ENCODE peak calls at places on chromosomes 2 and 18, in seven cellular contexts. B is lower lobe of right lung, V is AG04450, Q is cardiac muscle cell, L is aorta, O is brain microvascular endothelial cell, D is AG09309. Z is an unnamed sample.

GRCh38 chr2:65663831-65664407 is 231.5 kb upstream of the SPRED2 start:
- DNase-seq in B (no peak), V (no peak), Q (no peak), L (no peak), O (no peak), D (no peak), Z (no peak)

GRCh38 chr2:186130678-186131511 is 355.2 kb upstream of the ZC3H15 start:
- DNase-seq in B (no peak), V (no peak), Q (no peak), L (no peak), O (no peak), D (no peak), Z (no peak)

GRCh38 chr2:31258351-31258750 is 24.4 kb downstream of the EHD3 start:
- DNase-seq in B (no peak), V (no peak), Q (no peak), L (no peak), O (no peak), D (no peak), Z (no peak)

GRCh38 chr18:10169064-10169562 is 255.3 kb downstream of the VAPA start:
- DNase-seq in B (no peak), V (no peak), Q (no peak), L (no peak), O (peak), D (no peak), Z (no peak)

GRCh38 chr2:151063271-151063670 is 198.4 kb downstream of the RBM43 start:
- DNase-seq in B (no peak), V (no peak), Q (no peak), L (no peak), O (peak), D (peak), Z (no peak)

GRCh38 chr2:233386382-233387041 is 32.2 kb downstream of the DGKD start:
- DNase-seq in B (no peak), V (no peak), Q (no peak), L (no peak), O (peak), D (no peak), Z (no peak)

GRCh38 chr2:48508461-48509124 is 21.4 kb upstream of the STON1 start:
- DNase-seq in B (no peak), V (no peak), Q (peak), L (no peak), O (peak), D (no peak), Z (no peak)

GRCh38 chr2:109497911-109498870 is 115.6 kb downstream of the SEPTIN10 start:
- DNase-seq in B (no peak), V (no peak), Q (no peak), L (no peak), O (no peak), D (no peak), Z (no peak)

GRCh38 chr2:142997254-142997653 is 119.8 kb downstream of the KYNU start:
- DNase-seq in B (no peak), V (no peak), Q (no peak), L (no peak), O (no peak), D (no peak), Z (no peak)

GRCh38 chr18:22391571-22392359 is 25.9 kb downstream of the CTAGE1 start:
- DNase-seq in B (no peak), V (peak), Q (no peak), L (peak), O (peak), D (peak), Z (no peak)

GRCh38 chr2:208101716-208102631 is 22.4 kb downstream of the CRYGD start:
- DNase-seq in B (no peak), V (no peak), Q (no peak), L (no peak), O (peak), D (no peak), Z (no peak)

GRCh38 chr2:234982096-234982834 is 30.4 kb downstream of the SH3BP4 start:
- DNase-seq in B (no peak), V (no peak), Q (no peak), L (no peak), O (no peak), D (no peak), Z (no peak)

GRCh38 chr2:234979204-234980167 is 27.7 kb downstream of the SH3BP4 start:
- DNase-seq in B (no peak), V (no peak), Q (no peak), L (no peak), O (no peak), D (no peak), Z (no peak)

GRCh38 chr2:234978466-234979203 is 26.8 kb downstream of the SH3BP4 start:
- DNase-seq in B (no peak), V (no peak), Q (no peak), L (no peak), O (no peak), D (no peak), Z (no peak)

GRCh38 chr2:234981197-234982095 is 29.6 kb downstream of the SH3BP4 start:
- DNase-seq in B (no peak), V (peak), Q (peak), L (peak), O (peak), D (peak), Z (no peak)

GRCh38 chr2:234980476-234981187 is 28.8 kb downstream of the SH3BP4 start:
- DNase-seq in B (no peak), V (no peak), Q (no peak), L (no peak), O (peak), D (no peak), Z (no peak)
- H3K4me3 ChIP-seq in B (peak), V (peak), Q (no peak), L (no peak), O (no peak), D (no peak), Z (peak)

DNA sequence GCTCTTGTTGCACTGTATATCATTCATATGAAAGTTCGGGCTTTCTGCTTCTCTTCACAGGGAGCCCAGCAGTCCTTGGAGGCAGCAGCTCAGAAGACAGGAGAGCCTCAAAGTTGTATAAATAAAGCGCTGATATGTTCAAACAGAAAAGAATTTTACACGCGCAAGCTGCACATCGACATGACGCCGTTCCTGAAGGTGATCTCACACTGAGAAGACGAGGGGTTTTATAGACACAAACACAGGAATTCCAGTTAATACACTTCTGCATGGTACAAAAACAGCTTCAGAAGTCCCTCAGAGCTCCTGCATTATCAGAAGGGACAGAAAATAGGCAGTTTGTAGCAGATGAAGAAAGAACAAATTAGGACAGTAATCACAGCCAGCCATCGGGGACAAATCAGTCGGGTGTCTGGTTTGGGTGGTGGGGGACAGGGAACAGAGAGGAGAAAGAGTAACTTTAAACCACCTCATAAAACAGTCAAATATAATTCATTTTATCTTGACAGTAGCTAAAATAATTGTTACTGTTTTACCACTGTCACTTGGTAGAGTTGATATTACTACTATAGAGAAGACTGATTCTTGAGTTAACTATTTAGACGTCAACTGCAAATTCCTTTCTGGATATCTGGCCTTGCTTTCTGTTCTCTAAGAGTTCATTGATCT is 81.7 kb downstream of the KIAA2012 start:
- DNase-seq in B (no peak), V (peak), Q (no peak), L (no peak), O (no peak), D (no peak), Z (no peak)
- H3K4me3 ChIP-seq in B (no peak), V (no peak), Q (no peak), L (no peak), O (no peak), D (no peak), Z (no peak)

GRCh38 chr18:1014951-1015627 is 110.4 kb downstream of the ADCYAP1 start:
- DNase-seq in B (no peak), V (no peak), Q (peak), L (no peak), O (no peak), D (no peak), Z (no peak)
- H3K4me3 ChIP-seq in B (no peak), V (no peak), Q (no peak), L (no peak), O (no peak), D (no peak), Z (no peak)

GRCh38 chr18:24968233-24968775 is 383.7 kb downstream of the ZNF521 start:
- DNase-seq in B (no peak), V (no peak), Q (no peak), L (no peak), O (no peak), D (peak), Z (no peak)
- H3K4me3 ChIP-seq in B (no peak), V (no peak), Q (no peak), L (no peak), O (no peak), D (no peak), Z (no peak)

GRCh38 chr2:9179572-9180201 is 26.9 kb upstream of the ASAP2 start:
- DNase-seq in B (no peak), V (peak), Q (no peak), L (peak), O (peak), D (peak), Z (no peak)

GRCh38 chr2:9174771-9175441 is 31.7 kb upstream of the ASAP2 start:
- DNase-seq in B (peak), V (peak), Q (peak), L (no peak), O (peak), D (no peak), Z (no peak)

GRCh38 chr2:9178905-9179571 is 27.6 kb upstream of the ASAP2 start:
- DNase-seq in B (no peak), V (peak), Q (no peak), L (peak), O (peak), D (no peak), Z (no peak)

GRCh38 chr2:9178110-9178904 is 28.3 kb upstream of the ASAP2 start:
- DNase-seq in B (no peak), V (no peak), Q (peak), L (no peak), O (peak), D (no peak), Z (no peak)
- H3K4me3 ChIP-seq in B (no peak), V (no peak), Q (no peak), L (no peak), O (no peak), D (no peak), Z (no peak)

Z was measured in upper lobe of right lung.